ENCODE peak calls at places on chromosomes 12 and 14, in four cellular contexts. One of them, this sample, is unnamed.

GRCh38 chr14:94011795-94012194 is 14.3 kb upstream of the OTUB2 start:
- DNase-seq in SK-N-SH: no peak
- DNase-seq in MM.1S: peak
- DNase-seq in mammary epithelial cell: peak
- DNase-seq in this sample: no peak

GRCh38 chr12:52391618-52392002 is 6.2 kb upstream of the KRT84 start:
- DNase-seq in SK-N-SH: peak
- DNase-seq in MM.1S: no peak
- DNase-seq in mammary epithelial cell: peak
- DNase-seq in this sample: no peak

GRCh38 chr12:11877869-11878780 is 192.6 kb upstream of the BCL2L14 start:
- DNase-seq in SK-N-SH: peak
- DNase-seq in MM.1S: no peak
- DNase-seq in mammary epithelial cell: peak
- DNase-seq in this sample: no peak

GRCh38 chr12:65907465-65907864 is 83.2 kb downstream of the HMGA2 start:
- DNase-seq in SK-N-SH: no peak
- DNase-seq in MM.1S: no peak
- DNase-seq in mammary epithelial cell: no peak
- DNase-seq in this sample: no peak

GRCh38 chr14:54002653-54003052 is 46.0 kb upstream of the BMP4 start:
- DNase-seq in SK-N-SH: no peak
- DNase-seq in MM.1S: no peak
- DNase-seq in mammary epithelial cell: no peak
- DNase-seq in this sample: no peak

GRCh38 chr14:94317259-94317658 is 5.9 kb downstream of the SERPINA6 start:
- DNase-seq in SK-N-SH: no peak
- DNase-seq in MM.1S: no peak
- DNase-seq in mammary epithelial cell: no peak
- DNase-seq in this sample: no peak

GRCh38 chr12:115075552-115076170 is 391.7 kb upstream of the TBX3 start:
- DNase-seq in SK-N-SH: no peak
- DNase-seq in MM.1S: no peak
- DNase-seq in mammary epithelial cell: no peak
- DNase-seq in this sample: no peak

GRCh38 chr12:59649203-59649602 is 53.4 kb downstream of the SLC16A7 start:
- DNase-seq in SK-N-SH: no peak
- DNase-seq in MM.1S: no peak
- DNase-seq in mammary epithelial cell: no peak
- DNase-seq in this sample: no peak

GRCh38 chr12:124913474-124914391 is 717 bp downstream of the UBC start:
- DNase-seq in SK-N-SH: peak
- DNase-seq in MM.1S: peak
- DNase-seq in mammary epithelial cell: peak
- DNase-seq in this sample: no peak

GRCh38 chr14:35985504-35986218 is 159.5 kb downstream of the BRMS1L start:
- DNase-seq in SK-N-SH: no peak
- DNase-seq in MM.1S: no peak
- DNase-seq in mammary epithelial cell: no peak
- DNase-seq in this sample: no peak

GRCh38 chr14:81400852-81401251 is 728 bp upstream of the STON2 start:
- DNase-seq in SK-N-SH: no peak
- DNase-seq in MM.1S: no peak
- DNase-seq in mammary epithelial cell: peak
- DNase-seq in this sample: no peak

GRCh38 chr14:52716160-52716559 is 9.2 kb downstream of the PSMC6 start:
- DNase-seq in SK-N-SH: no peak
- DNase-seq in MM.1S: no peak
- DNase-seq in mammary epithelial cell: no peak
- DNase-seq in this sample: no peak

GRCh38 chr14:67964391-67964812 is 144.8 kb downstream of the RAD51B start:
- DNase-seq in SK-N-SH: no peak
- DNase-seq in MM.1S: no peak
- DNase-seq in mammary epithelial cell: peak
- DNase-seq in this sample: no peak

GRCh38 chr14:56338674-56339073 is 220.5 kb downstream of the PELI2 start:
- DNase-seq in SK-N-SH: no peak
- DNase-seq in MM.1S: no peak
- DNase-seq in mammary epithelial cell: no peak
- DNase-seq in this sample: no peak

GRCh38 chr12:130286741-130287140 is 50.9 kb upstream of the PIWIL1 start:
- DNase-seq in SK-N-SH: no peak
- DNase-seq in MM.1S: no peak
- DNase-seq in mammary epithelial cell: no peak
- DNase-seq in this sample: no peak

GRCh38 chr12:4118017-4118510 is 155.5 kb upstream of the CCND2 start:
- DNase-seq in SK-N-SH: no peak
- DNase-seq in MM.1S: peak
- DNase-seq in mammary epithelial cell: peak
- DNase-seq in this sample: no peak

GRCh38 chr14:76812093-76812421 is 625 bp downstream of the ANGEL1 start:
- DNase-seq in SK-N-SH: no peak
- DNase-seq in MM.1S: peak
- DNase-seq in mammary epithelial cell: peak
- DNase-seq in this sample: no peak

GRCh38 chr12:112900298-112901145 is 6.2 kb upstream of the OAS1 start:
- DNase-seq in SK-N-SH: peak
- DNase-seq in MM.1S: peak
- DNase-seq in mammary epithelial cell: peak
- DNase-seq in this sample: peak

GRCh38 chr14:55448146-55448614 is 7.8 kb upstream of the TBPL2 start:
- DNase-seq in SK-N-SH: no peak
- DNase-seq in MM.1S: no peak
- DNase-seq in mammary epithelial cell: peak
- DNase-seq in this sample: no peak

GRCh38 chr12:17334784-17335183 is 728.8 kb upstream of the LMO3 start:
- DNase-seq in SK-N-SH: no peak
- DNase-seq in MM.1S: no peak
- DNase-seq in mammary epithelial cell: no peak
- DNase-seq in this sample: no peak

GRCh38 chr14:103898711-103899110 is 29.5 kb upstream of the TDRD9 start:
- DNase-seq in SK-N-SH: no peak
- DNase-seq in MM.1S: no peak
- DNase-seq in mammary epithelial cell: no peak
- DNase-seq in this sample: no peak

GRCh38 chr12:92158711-92159534 is 13.3 kb upstream of the BTG1 start:
- DNase-seq in SK-N-SH: no peak
- DNase-seq in MM.1S: peak
- DNase-seq in mammary epithelial cell: no peak
- DNase-seq in this sample: no peak

DNA sequence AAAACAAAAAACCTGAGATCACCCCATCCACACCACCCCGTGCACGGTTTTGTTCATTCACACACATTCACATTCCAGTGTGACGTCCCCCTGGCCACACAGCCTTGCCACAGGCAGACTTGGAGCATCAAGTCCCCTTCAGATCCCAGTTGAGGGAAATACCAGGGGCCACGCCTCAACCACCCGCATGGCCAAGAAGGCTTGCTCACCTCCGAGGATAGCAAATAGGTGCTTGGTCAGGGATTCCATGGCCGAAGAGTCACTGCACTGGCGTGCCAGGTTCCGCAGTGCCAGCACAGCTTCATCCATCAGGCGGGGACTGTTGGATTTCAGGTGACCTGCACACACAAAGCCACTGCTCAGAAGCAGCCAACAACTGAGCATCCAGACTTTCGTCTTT is 19.0 kb downstream of the GCN1 start:
- DNase-seq in SK-N-SH: no peak
- DNase-seq in MM.1S: no peak
- DNase-seq in mammary epithelial cell: no peak
- DNase-seq in this sample: no peak
- H3K9ac ChIP-seq in SK-N-SH: no peak
- H3K9ac ChIP-seq in MM.1S: no peak
- H3K9ac ChIP-seq in mammary epithelial cell: no peak
- H3K9ac ChIP-seq in this sample: no peak

DNA sequence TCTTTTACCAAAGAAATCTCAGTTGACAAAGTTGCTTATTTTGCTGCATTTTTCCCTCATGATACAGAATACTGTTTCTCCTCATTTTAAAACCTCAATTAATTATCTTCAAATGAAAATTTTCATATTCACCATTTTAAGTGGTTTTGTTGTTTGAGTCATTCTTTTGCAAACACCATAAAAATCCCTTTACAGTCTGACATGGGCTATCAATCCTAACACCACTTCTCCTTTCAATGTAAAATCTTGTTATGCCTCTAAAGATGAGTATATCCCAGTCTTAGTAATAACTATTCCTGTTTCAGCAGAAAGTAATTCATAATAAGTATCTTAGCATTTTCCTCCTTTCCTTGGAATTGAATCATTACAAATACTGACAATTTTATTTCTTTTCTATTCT is 192.2 kb downstream of the SYT1 start:
- DNase-seq in SK-N-SH: no peak
- DNase-seq in MM.1S: no peak
- DNase-seq in mammary epithelial cell: no peak
- DNase-seq in this sample: no peak
- H3K9ac ChIP-seq in SK-N-SH: no peak
- H3K9ac ChIP-seq in MM.1S: no peak
- H3K9ac ChIP-seq in mammary epithelial cell: no peak
- H3K9ac ChIP-seq in this sample: no peak

DNA sequence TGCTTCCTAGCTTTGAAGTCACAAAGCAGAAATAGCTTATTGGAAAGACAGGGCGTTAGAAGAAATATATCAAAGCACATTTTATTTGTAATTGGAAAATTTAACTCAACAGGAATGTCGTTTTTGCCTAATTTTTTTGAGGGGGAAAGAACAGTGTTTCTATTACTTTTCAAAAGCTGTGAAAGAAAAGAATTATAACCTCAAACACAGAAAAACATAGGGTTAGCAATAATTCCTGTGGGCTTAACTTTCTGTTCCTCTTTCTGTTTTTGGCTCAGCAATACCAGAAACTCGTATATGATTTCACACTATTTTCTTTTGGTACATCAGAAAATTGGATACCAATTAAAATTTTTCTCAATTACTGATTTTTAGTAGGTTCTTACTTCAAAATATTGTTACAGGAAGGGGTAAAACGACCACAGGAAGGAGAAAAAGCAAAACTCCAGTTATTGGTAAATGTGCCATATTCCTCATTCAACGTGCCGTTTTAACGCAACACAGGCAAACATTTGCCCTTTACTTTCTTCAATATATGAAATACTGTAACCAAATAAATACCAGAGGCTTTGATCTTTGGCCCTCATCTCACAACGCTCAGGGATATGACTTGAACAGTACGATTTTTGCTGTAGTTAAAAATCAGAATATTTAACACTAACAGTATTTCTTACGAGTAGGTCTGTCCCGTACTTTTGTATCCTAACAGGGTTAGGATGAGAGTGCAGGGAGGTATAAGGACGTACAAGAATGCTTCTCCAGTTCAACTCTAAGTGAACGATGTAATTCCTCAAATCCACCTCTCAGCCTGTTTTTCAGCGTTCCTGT is 1.3 kb upstream of the RNU6-7 start:
- DNase-seq in SK-N-SH: no peak
- DNase-seq in MM.1S: peak
- DNase-seq in mammary epithelial cell: no peak
- DNase-seq in this sample: no peak
- H3K9ac ChIP-seq in SK-N-SH: no peak
- H3K9ac ChIP-seq in MM.1S: peak
- H3K9ac ChIP-seq in mammary epithelial cell: no peak
- H3K9ac ChIP-seq in this sample: no peak

GRCh38 chr14:22497671-22498093 is 91.3 kb downstream of the DAD1 start:
- DNase-seq in SK-N-SH: no peak
- DNase-seq in MM.1S: no peak
- DNase-seq in mammary epithelial cell: peak
- DNase-seq in this sample: no peak
- H3K9ac ChIP-seq in SK-N-SH: no peak
- H3K9ac ChIP-seq in MM.1S: no peak
- H3K9ac ChIP-seq in mammary epithelial cell: no peak
- H3K9ac ChIP-seq in this sample: no peak

DNA sequence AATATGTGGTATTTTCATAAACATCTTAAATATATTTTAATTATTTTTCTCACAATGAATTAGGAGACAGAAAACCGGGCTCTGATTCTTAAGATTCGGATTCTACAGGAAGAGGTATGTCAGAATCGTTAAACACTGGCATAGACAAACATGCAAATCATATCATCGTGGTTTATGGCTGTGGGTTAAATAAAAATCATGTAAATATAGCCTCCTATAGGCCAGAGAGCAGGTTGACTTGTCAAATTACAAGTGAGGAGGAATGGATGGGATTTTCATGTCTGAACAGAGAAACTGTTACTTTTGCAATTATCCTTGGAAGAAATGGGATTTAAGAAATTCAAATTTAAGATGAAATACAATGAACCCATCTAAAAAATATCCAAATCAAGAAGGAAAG is 74.9 kb upstream of the BCAT1 start:
- DNase-seq in SK-N-SH: no peak
- DNase-seq in MM.1S: no peak
- DNase-seq in mammary epithelial cell: no peak
- DNase-seq in this sample: no peak
- H3K9ac ChIP-seq in SK-N-SH: no peak
- H3K9ac ChIP-seq in MM.1S: no peak
- H3K9ac ChIP-seq in mammary epithelial cell: no peak
- H3K9ac ChIP-seq in this sample: no peak

DNA sequence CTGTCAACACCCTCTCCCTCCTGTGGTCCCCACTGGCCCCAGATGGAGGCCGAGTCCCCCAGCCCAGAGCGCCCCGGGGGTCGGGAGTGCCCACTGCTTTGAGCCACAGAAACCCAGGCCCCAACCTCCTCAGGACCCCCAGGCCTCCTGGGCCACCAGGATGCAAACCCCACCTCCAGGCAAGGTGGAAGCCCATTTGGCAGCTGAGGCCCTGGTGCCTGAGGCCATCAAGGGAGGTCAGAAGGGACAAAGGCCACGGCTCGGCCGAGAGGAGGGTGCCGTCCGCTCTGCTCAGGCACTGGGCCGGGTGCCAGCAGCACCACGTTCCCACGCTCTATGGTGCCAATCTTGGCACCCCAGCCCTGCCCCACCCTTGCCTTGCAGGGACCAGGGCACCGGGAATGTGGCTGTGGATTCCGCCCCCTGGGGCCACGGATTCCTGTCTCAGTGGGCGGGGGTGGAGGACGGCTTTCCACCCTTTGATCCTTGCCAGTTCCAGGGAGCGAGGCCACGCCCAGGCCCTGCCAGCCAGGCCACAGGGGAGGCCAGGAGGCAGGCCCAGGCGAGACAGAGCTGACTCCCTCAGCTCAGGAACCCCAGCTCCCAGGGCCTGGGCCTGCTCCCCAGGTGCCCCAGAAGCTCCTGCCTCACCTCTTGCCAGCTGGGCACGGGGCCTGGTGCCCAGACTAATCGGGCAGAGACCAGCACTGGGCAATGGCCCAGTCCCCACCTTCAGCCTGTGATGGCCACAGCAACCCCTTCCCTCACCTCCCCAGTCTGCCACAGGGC is 26.3 kb upstream of the GPR132 start:
- DNase-seq in SK-N-SH: no peak
- DNase-seq in MM.1S: no peak
- DNase-seq in mammary epithelial cell: peak
- DNase-seq in this sample: no peak
- H3K9ac ChIP-seq in SK-N-SH: no peak
- H3K9ac ChIP-seq in MM.1S: no peak
- H3K9ac ChIP-seq in mammary epithelial cell: peak
- H3K9ac ChIP-seq in this sample: no peak